ENCODE peak calls at places on chromosomes 4 and X, in eight cellular contexts. One of them, this sample, is unnamed.

GRCh38 chrX:120302434-120302833 is 8.8 kb downstream of the TMEM255A start:
- DNase-seq in fibroblast of lung: no peak
- DNase-seq in lower lobe of right lung: peak; percentile 66
- DNase-seq in endothelial cell of umbilical vein: no peak
- DNase-seq in trophoblast cell: peak; percentile 3
- DNase-seq in IMR-90: no peak
- DNase-seq in mammary epithelial cell: peak; percentile 6
- DNase-seq in H1: no peak
- DNase-seq in this sample: no peak

GRCh38 chrX:150616863-150617198 is 48.4 kb downstream of the MTM1 start:
- DNase-seq in H1: no peak
- DNase-seq in mammary epithelial cell: peak; percentile 4
- DNase-seq in fibroblast of lung: no peak
- DNase-seq in trophoblast cell: no peak
- DNase-seq in lower lobe of right lung: no peak
- DNase-seq in endothelial cell of umbilical vein: no peak
- DNase-seq in IMR-90: peak; percentile 54
- DNase-seq in this sample: peak; percentile 67

GRCh38 chr4:168634276-168634802 is 137.5 kb downstream of the PALLD start:
- DNase-seq in lower lobe of right lung: no peak
- DNase-seq in fibroblast of lung: peak; percentile 95
- DNase-seq in IMR-90: peak; percentile 92
- DNase-seq in H1: no peak
- DNase-seq in mammary epithelial cell: peak; percentile 85
- DNase-seq in endothelial cell of umbilical vein: peak; percentile 56
- DNase-seq in trophoblast cell: peak; percentile 55
- DNase-seq in this sample: peak; percentile 99

GRCh38 chr4:142909908-142910307 is 63.8 kb upstream of the INPP4B start:
- DNase-seq in H1: no peak
- DNase-seq in fibroblast of lung: peak; percentile 9
- DNase-seq in lower lobe of right lung: no peak
- DNase-seq in endothelial cell of umbilical vein: no peak
- DNase-seq in trophoblast cell: no peak
- DNase-seq in IMR-90: peak; percentile 12
- DNase-seq in mammary epithelial cell: no peak
- DNase-seq in this sample: no peak

GRCh38 chrX:150482537-150483217 is 85.7 kb upstream of the MTM1 start:
- DNase-seq in IMR-90: peak; percentile 85
- DNase-seq in H1: no peak
- DNase-seq in mammary epithelial cell: peak; percentile 92
- DNase-seq in trophoblast cell: peak; percentile 67
- DNase-seq in endothelial cell of umbilical vein: peak; percentile 49
- DNase-seq in fibroblast of lung: peak; percentile 34
- DNase-seq in lower lobe of right lung: no peak
- DNase-seq in this sample: peak; percentile 75

GRCh38 chrX:108439434-108439883 is at the start of gene COL4A5:
- DNase-seq in fibroblast of lung: peak; percentile 92
- DNase-seq in mammary epithelial cell: peak; percentile 93
- DNase-seq in trophoblast cell: peak; percentile 42
- DNase-seq in H1: peak; percentile 50
- DNase-seq in lower lobe of right lung: peak; percentile 43
- DNase-seq in IMR-90: peak; percentile 80
- DNase-seq in endothelial cell of umbilical vein: peak; percentile 79
- DNase-seq in this sample: peak; percentile 94

GRCh38 chr4:159977907-159978617 is 875.2 kb downstream of the RAPGEF2 start:
- DNase-seq in endothelial cell of umbilical vein: no peak
- DNase-seq in IMR-90: no peak
- DNase-seq in fibroblast of lung: no peak
- DNase-seq in mammary epithelial cell: peak; percentile 28
- DNase-seq in lower lobe of right lung: no peak
- DNase-seq in H1: no peak
- DNase-seq in trophoblast cell: no peak
- DNase-seq in this sample: no peak

GRCh38 chrX:107449490-107450175 is at the start of gene FRMPD3:
- DNase-seq in trophoblast cell: peak; percentile 1
- DNase-seq in lower lobe of right lung: no peak
- DNase-seq in fibroblast of lung: no peak
- DNase-seq in mammary epithelial cell: no peak
- DNase-seq in IMR-90: no peak
- DNase-seq in H1: no peak
- DNase-seq in endothelial cell of umbilical vein: no peak
- DNase-seq in this sample: no peak

GRCh38 chrX:418927-419729 is 32.4 kb upstream of the PPP2R3B start:
- DNase-seq in endothelial cell of umbilical vein: no peak
- DNase-seq in trophoblast cell: no peak
- DNase-seq in IMR-90: no peak
- DNase-seq in fibroblast of lung: no peak
- DNase-seq in lower lobe of right lung: peak; percentile 39
- DNase-seq in H1: no peak
- DNase-seq in mammary epithelial cell: no peak
- DNase-seq in this sample: no peak

GRCh38 chr4:94564252-94564651 is 112.5 kb downstream of the PDLIM5 start:
- DNase-seq in IMR-90: no peak
- DNase-seq in trophoblast cell: peak; percentile 70
- DNase-seq in mammary epithelial cell: no peak
- DNase-seq in endothelial cell of umbilical vein: no peak
- DNase-seq in fibroblast of lung: no peak
- DNase-seq in H1: no peak
- DNase-seq in lower lobe of right lung: no peak
- DNase-seq in this sample: no peak

GRCh38 chrX:20159811-20160385 is 18.3 kb upstream of the EIF1AX start:
- DNase-seq in fibroblast of lung: no peak
- DNase-seq in trophoblast cell: no peak
- DNase-seq in mammary epithelial cell: peak; percentile 1
- DNase-seq in H1: no peak
- DNase-seq in endothelial cell of umbilical vein: no peak
- DNase-seq in lower lobe of right lung: no peak
- DNase-seq in IMR-90: no peak
- DNase-seq in this sample: no peak

GRCh38 chr4:74423101-74423500 is 21.8 kb upstream of the AREG start:
- DNase-seq in IMR-90: peak; percentile 79
- DNase-seq in H1: no peak
- DNase-seq in mammary epithelial cell: no peak
- DNase-seq in fibroblast of lung: peak; percentile 87
- DNase-seq in lower lobe of right lung: no peak
- DNase-seq in endothelial cell of umbilical vein: peak; percentile 81
- DNase-seq in trophoblast cell: no peak
- DNase-seq in this sample: peak; percentile 46

GRCh38 chr4:88533088-88533790 is 9.7 kb upstream of the PYURF start:
- DNase-seq in endothelial cell of umbilical vein: peak; percentile 34
- DNase-seq in mammary epithelial cell: peak; percentile 36
- DNase-seq in H1: no peak
- DNase-seq in lower lobe of right lung: no peak
- DNase-seq in IMR-90: peak; percentile 85
- DNase-seq in fibroblast of lung: peak; percentile 50
- DNase-seq in trophoblast cell: no peak
- DNase-seq in this sample: peak; percentile 74

GRCh38 chr4:183580849-183581248 is 76.0 kb downstream of the ING2 start:
- DNase-seq in H1: no peak
- DNase-seq in trophoblast cell: no peak
- DNase-seq in mammary epithelial cell: no peak
- DNase-seq in lower lobe of right lung: no peak
- DNase-seq in fibroblast of lung: no peak
- DNase-seq in IMR-90: no peak
- DNase-seq in endothelial cell of umbilical vein: no peak
- DNase-seq in this sample: no peak

GRCh38 chr4:3299122-3299521 is 6.3 kb downstream of the RGS12 start:
- DNase-seq in IMR-90: no peak
- DNase-seq in trophoblast cell: no peak
- DNase-seq in endothelial cell of umbilical vein: no peak
- DNase-seq in mammary epithelial cell: no peak
- DNase-seq in lower lobe of right lung: no peak
- DNase-seq in fibroblast of lung: no peak
- DNase-seq in H1: no peak
- DNase-seq in this sample: no peak

GRCh38 chr4:110512901-110513300 is 36.9 kb downstream of the ENPEP start:
- DNase-seq in endothelial cell of umbilical vein: no peak
- DNase-seq in trophoblast cell: no peak
- DNase-seq in IMR-90: no peak
- DNase-seq in lower lobe of right lung: no peak
- DNase-seq in fibroblast of lung: no peak
- DNase-seq in H1: no peak
- DNase-seq in mammary epithelial cell: no peak
- DNase-seq in this sample: no peak

GRCh38 chr4:7186081-7186480 is 6.3 kb upstream of the SORCS2 start:
- DNase-seq in mammary epithelial cell: no peak
- DNase-seq in lower lobe of right lung: peak; percentile 41
- DNase-seq in H1: no peak
- DNase-seq in endothelial cell of umbilical vein: no peak
- DNase-seq in trophoblast cell: no peak
- DNase-seq in IMR-90: no peak
- DNase-seq in fibroblast of lung: no peak
- DNase-seq in this sample: no peak

GRCh38 chr4:24730256-24731001 is 64.9 kb upstream of the SOD3 start:
- DNase-seq in endothelial cell of umbilical vein: no peak
- DNase-seq in mammary epithelial cell: no peak
- DNase-seq in trophoblast cell: no peak
- DNase-seq in IMR-90: peak; percentile 54
- DNase-seq in lower lobe of right lung: peak; percentile 60
- DNase-seq in fibroblast of lung: peak; percentile 79
- DNase-seq in H1: peak; percentile 40
- DNase-seq in this sample: peak; percentile 64

GRCh38 chrX:23737413-23737812 is 5.7 kb downstream of the ACOT9 start:
- DNase-seq in IMR-90: peak; percentile 26
- DNase-seq in mammary epithelial cell: no peak
- DNase-seq in trophoblast cell: no peak
- DNase-seq in lower lobe of right lung: no peak
- DNase-seq in H1: no peak
- DNase-seq in endothelial cell of umbilical vein: no peak
- DNase-seq in fibroblast of lung: peak; percentile 33
- DNase-seq in this sample: peak; percentile 13

DNA sequence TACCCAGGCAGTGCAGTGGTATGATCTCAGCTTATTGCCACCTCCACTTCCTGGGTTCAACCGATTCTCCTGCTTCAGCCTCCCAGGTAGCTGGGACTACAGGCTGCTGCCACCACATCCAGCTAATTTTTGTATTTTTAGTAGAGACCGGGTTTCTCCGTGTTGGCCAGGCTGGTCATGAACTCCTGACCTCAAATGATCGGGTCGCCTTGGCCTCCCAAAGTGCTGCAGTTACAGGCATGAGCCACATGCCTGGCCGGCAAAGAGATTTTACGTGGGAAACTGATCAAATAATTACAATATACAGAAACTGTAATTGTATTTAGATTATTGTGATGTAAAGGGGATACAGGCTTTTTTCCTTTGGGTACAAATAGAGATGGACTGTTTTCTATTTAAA is 33.7 kb downstream of the RBPJ start:
- DNase-seq in H1: no peak
- DNase-seq in lower lobe of right lung: no peak
- DNase-seq in mammary epithelial cell: no peak
- DNase-seq in fibroblast of lung: no peak
- DNase-seq in trophoblast cell: no peak
- DNase-seq in endothelial cell of umbilical vein: no peak
- DNase-seq in IMR-90: no peak
- DNase-seq in this sample: no peak
- H3K4me1 ChIP-seq in H1: no peaks in the 10 kb centered on the region
- H3K4me1 ChIP-seq in lower lobe of right lung: peaks cover 20% of the 10 kb centered on the region
- H3K4me1 ChIP-seq in mammary epithelial cell: peaks cover 9% of the 10 kb centered on the region
- H3K4me1 ChIP-seq in fibroblast of lung: no peaks in the 10 kb centered on the region
- H3K4me1 ChIP-seq in trophoblast cell: no peaks in the 10 kb centered on the region
- H3K4me1 ChIP-seq in endothelial cell of umbilical vein: no peaks in the 10 kb centered on the region
- H3K4me1 ChIP-seq in IMR-90: peaks cover 9% of the 10 kb centered on the region
- H3K4me1 ChIP-seq in this sample: peaks cover 4% of the 10 kb centered on the region

GRCh38 chr4:140719693-140720092 is 36.5 kb downstream of the TBC1D9 start:
- DNase-seq in mammary epithelial cell: no peak
- DNase-seq in endothelial cell of umbilical vein: no peak
- DNase-seq in trophoblast cell: no peak
- DNase-seq in fibroblast of lung: no peak
- DNase-seq in IMR-90: no peak
- DNase-seq in H1: no peak
- DNase-seq in lower lobe of right lung: no peak
- DNase-seq in this sample: no peak

GRCh38 chr4:140715121-140715520 is 41.1 kb downstream of the TBC1D9 start:
- DNase-seq in mammary epithelial cell: no peak
- DNase-seq in H1: no peak
- DNase-seq in fibroblast of lung: no peak
- DNase-seq in endothelial cell of umbilical vein: no peak
- DNase-seq in lower lobe of right lung: no peak
- DNase-seq in trophoblast cell: no peak
- DNase-seq in IMR-90: no peak
- DNase-seq in this sample: no peak

GRCh38 chr4:140718240-140718639 is 37.9 kb downstream of the TBC1D9 start:
- DNase-seq in H1: no peak
- DNase-seq in endothelial cell of umbilical vein: peak; percentile 84
- DNase-seq in IMR-90: peak; percentile 59
- DNase-seq in fibroblast of lung: peak; percentile 52
- DNase-seq in mammary epithelial cell: peak; percentile 61
- DNase-seq in trophoblast cell: peak; percentile 36
- DNase-seq in lower lobe of right lung: no peak
- DNase-seq in this sample: peak; percentile 45

GRCh38 chr4:140719022-140719421 is 37.2 kb downstream of the TBC1D9 start:
- DNase-seq in IMR-90: peak; percentile 72
- DNase-seq in H1: no peak
- DNase-seq in fibroblast of lung: peak; percentile 40
- DNase-seq in trophoblast cell: peak; percentile 62
- DNase-seq in mammary epithelial cell: peak; percentile 29
- DNase-seq in lower lobe of right lung: no peak
- DNase-seq in endothelial cell of umbilical vein: peak; percentile 62
- DNase-seq in this sample: peak; percentile 68

GRCh38 chr4:140717313-140717712 is 38.9 kb downstream of the TBC1D9 start:
- DNase-seq in IMR-90: no peak
- DNase-seq in H1: no peak
- DNase-seq in mammary epithelial cell: no peak
- DNase-seq in lower lobe of right lung: no peak
- DNase-seq in fibroblast of lung: no peak
- DNase-seq in endothelial cell of umbilical vein: peak; percentile 55
- DNase-seq in trophoblast cell: no peak
- DNase-seq in this sample: no peak
- H3K4me1 ChIP-seq in IMR-90: peaks cover 7% of the 10 kb centered on the region
- H3K4me1 ChIP-seq in H1: no peaks in the 10 kb centered on the region
- H3K4me1 ChIP-seq in mammary epithelial cell: peaks cover 38% of the 10 kb centered on the region
- H3K4me1 ChIP-seq in lower lobe of right lung: peaks cover 50% of the 10 kb centered on the region
- H3K4me1 ChIP-seq in fibroblast of lung: peaks cover 2% of the 10 kb centered on the region
- H3K4me1 ChIP-seq in endothelial cell of umbilical vein: peaks cover 32% of the 10 kb centered on the region
- H3K4me1 ChIP-seq in trophoblast cell: peaks cover 19% of the 10 kb centered on the region
- H3K4me1 ChIP-seq in this sample: peaks cover 11% of the 10 kb centered on the region

GRCh38 chr4:41157009-41157408 is 57.3 kb downstream of the APBB2 start:
- DNase-seq in mammary epithelial cell: no peak
- DNase-seq in trophoblast cell: no peak
- DNase-seq in endothelial cell of umbilical vein: no peak
- DNase-seq in lower lobe of right lung: no peak
- DNase-seq in H1: no peak
- DNase-seq in IMR-90: no peak
- DNase-seq in fibroblast of lung: no peak
- DNase-seq in this sample: no peak
- H3K4me1 ChIP-seq in mammary epithelial cell: peaks cover 63% of the 10 kb centered on the region
- H3K4me1 ChIP-seq in trophoblast cell: peaks cover 8% of the 10 kb centered on the region
- H3K4me1 ChIP-seq in endothelial cell of umbilical vein: peaks cover 74% of the 10 kb centered on the region
- H3K4me1 ChIP-seq in lower lobe of right lung: peaks cover 29% of the 10 kb centered on the region
- H3K4me1 ChIP-seq in H1: no peaks in the 10 kb centered on the region
- H3K4me1 ChIP-seq in IMR-90: peaks cover 16% of the 10 kb centered on the region
- H3K4me1 ChIP-seq in fibroblast of lung: peaks cover 20% of the 10 kb centered on the region
- H3K4me1 ChIP-seq in this sample: peaks cover 63% of the 10 kb centered on the region

DNA sequence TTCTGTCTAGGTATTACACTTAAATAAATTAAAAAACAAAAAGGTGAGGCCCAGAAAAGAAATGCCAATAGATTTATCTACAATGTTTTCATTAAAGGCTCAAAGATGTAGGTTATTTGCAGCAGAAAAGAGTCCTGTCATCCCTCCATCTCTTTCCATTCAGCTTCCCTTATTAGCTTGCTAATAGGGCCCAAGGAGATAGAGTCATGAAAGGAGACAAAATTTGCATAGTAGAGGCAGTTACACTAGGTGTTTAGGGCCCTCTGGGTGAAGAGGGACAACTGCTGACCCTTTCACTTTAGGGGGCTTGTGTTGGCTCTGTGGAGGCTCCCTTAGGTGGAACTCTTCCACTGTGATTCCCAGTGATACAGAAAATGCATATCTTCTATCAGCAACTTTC is 58.4 kb upstream of the TACR3 start:
- DNase-seq in H1: no peak
- DNase-seq in mammary epithelial cell: no peak
- DNase-seq in fibroblast of lung: no peak
- DNase-seq in trophoblast cell: no peak
- DNase-seq in IMR-90: no peak
- DNase-seq in endothelial cell of umbilical vein: no peak
- DNase-seq in lower lobe of right lung: no peak
- DNase-seq in this sample: no peak
- H3K4me1 ChIP-seq in H1: no peaks in the 10 kb centered on the region
- H3K4me1 ChIP-seq in mammary epithelial cell: no peaks in the 10 kb centered on the region
- H3K4me1 ChIP-seq in fibroblast of lung: no peaks in the 10 kb centered on the region
- H3K4me1 ChIP-seq in trophoblast cell: no peaks in the 10 kb centered on the region
- H3K4me1 ChIP-seq in IMR-90: no peaks in the 10 kb centered on the region
- H3K4me1 ChIP-seq in endothelial cell of umbilical vein: no peaks in the 10 kb centered on the region
- H3K4me1 ChIP-seq in lower lobe of right lung: no peaks in the 10 kb centered on the region
- H3K4me1 ChIP-seq in this sample: no peaks in the 10 kb centered on the region

This sample was measured in astrocyte.